ENCODE peak calls at places on chromosomes 2 and 18, in five cellular contexts. One of them, this sample, is unnamed.

GRCh38 chr2:191499874-191500565 is 177.9 kb upstream of the NABP1 start:
- DNase-seq in fibroblast of pulmonary artery: no peak
- DNase-seq in NT2/D1: no peak
- DNase-seq in tibial artery: no peak
- DNase-seq in left cardiac atrium: no peak
- DNase-seq in this sample: no peak

GRCh38 chr2:35538796-35539195 is 816.8 kb upstream of the CRIM1 start:
- DNase-seq in tibial artery: no peak
- DNase-seq in left cardiac atrium: no peak
- DNase-seq in fibroblast of pulmonary artery: no peak
- DNase-seq in NT2/D1: no peak
- DNase-seq in this sample: no peak

GRCh38 chr2:194819367-194819766 is 837.7 kb upstream of the SLC39A10 start:
- DNase-seq in fibroblast of pulmonary artery: peak
- DNase-seq in left cardiac atrium: no peak
- DNase-seq in NT2/D1: no peak
- DNase-seq in tibial artery: no peak
- DNase-seq in this sample: no peak

GRCh38 chr2:9153589-9153988 is 53.0 kb upstream of the ASAP2 start:
- DNase-seq in tibial artery: peak
- DNase-seq in fibroblast of pulmonary artery: no peak
- DNase-seq in left cardiac atrium: no peak
- DNase-seq in NT2/D1: no peak
- DNase-seq in this sample: peak

GRCh38 chr2:45960057-45960863 is 308.8 kb downstream of the PRKCE start:
- DNase-seq in fibroblast of pulmonary artery: no peak
- DNase-seq in left cardiac atrium: no peak
- DNase-seq in tibial artery: no peak
- DNase-seq in NT2/D1: no peak
- DNase-seq in this sample: no peak

GRCh38 chr2:46979611-46980010 is 64.0 kb upstream of the MCFD2 start:
- DNase-seq in NT2/D1: no peak
- DNase-seq in left cardiac atrium: no peak
- DNase-seq in tibial artery: no peak
- DNase-seq in fibroblast of pulmonary artery: no peak
- DNase-seq in this sample: no peak

GRCh38 chr2:2291500-2292260 is 39.4 kb downstream of the MYT1L start:
- DNase-seq in tibial artery: no peak
- DNase-seq in NT2/D1: peak
- DNase-seq in fibroblast of pulmonary artery: no peak
- DNase-seq in left cardiac atrium: no peak
- DNase-seq in this sample: no peak

GRCh38 chr2:160417745-160418397 is 75.7 kb downstream of the RBMS1 start:
- DNase-seq in left cardiac atrium: no peak
- DNase-seq in tibial artery: no peak
- DNase-seq in NT2/D1: peak
- DNase-seq in fibroblast of pulmonary artery: peak
- DNase-seq in this sample: peak

GRCh38 chr2:46010925-46011490 is 286.2 kb upstream of the EPAS1 start:
- DNase-seq in tibial artery: no peak
- DNase-seq in fibroblast of pulmonary artery: peak
- DNase-seq in NT2/D1: no peak
- DNase-seq in left cardiac atrium: no peak
- DNase-seq in this sample: peak

GRCh38 chr2:11314482-11314881 is 30.0 kb downstream of the ROCK2 start:
- DNase-seq in NT2/D1: no peak
- DNase-seq in fibroblast of pulmonary artery: no peak
- DNase-seq in left cardiac atrium: no peak
- DNase-seq in tibial artery: no peak
- DNase-seq in this sample: peak

GRCh38 chr2:163011035-163011434 is 172.5 kb upstream of the KCNH7 start:
- DNase-seq in tibial artery: no peak
- DNase-seq in NT2/D1: no peak
- DNase-seq in left cardiac atrium: no peak
- DNase-seq in fibroblast of pulmonary artery: no peak
- DNase-seq in this sample: no peak

GRCh38 chr18:61998957-61999356 is 106.2 kb upstream of the RNF152 start:
- DNase-seq in NT2/D1: no peak
- DNase-seq in tibial artery: no peak
- DNase-seq in left cardiac atrium: no peak
- DNase-seq in fibroblast of pulmonary artery: peak
- DNase-seq in this sample: peak

GRCh38 chr18:31973929-31974546 is 31.1 kb upstream of the TRAPPC8 start:
- DNase-seq in tibial artery: no peak
- DNase-seq in left cardiac atrium: no peak
- DNase-seq in fibroblast of pulmonary artery: no peak
- DNase-seq in NT2/D1: no peak
- DNase-seq in this sample: peak

GRCh38 chr2:204205082-204205481 is 268.5 kb downstream of the ICOS start:
- DNase-seq in fibroblast of pulmonary artery: no peak
- DNase-seq in tibial artery: no peak
- DNase-seq in left cardiac atrium: no peak
- DNase-seq in NT2/D1: no peak
- DNase-seq in this sample: no peak

GRCh38 chr18:45291616-45292612 is 323.4 kb upstream of the SLC14A2 start:
- DNase-seq in tibial artery: no peak
- DNase-seq in fibroblast of pulmonary artery: peak
- DNase-seq in NT2/D1: no peak
- DNase-seq in left cardiac atrium: no peak
- DNase-seq in this sample: peak

GRCh38 chr18:44036500-44036899 is 644.2 kb upstream of the SETBP1 start:
- DNase-seq in left cardiac atrium: peak
- DNase-seq in fibroblast of pulmonary artery: peak
- DNase-seq in tibial artery: no peak
- DNase-seq in NT2/D1: no peak
- DNase-seq in this sample: peak

GRCh38 chr18:52150050-52150449 is 189.9 kb upstream of the DCC start:
- DNase-seq in NT2/D1: no peak
- DNase-seq in fibroblast of pulmonary artery: no peak
- DNase-seq in tibial artery: no peak
- DNase-seq in left cardiac atrium: no peak
- DNase-seq in this sample: no peak

GRCh38 chr18:10368456-10369453 is 85.7 kb upstream of the APCDD1 start:
- DNase-seq in tibial artery: no peak
- DNase-seq in fibroblast of pulmonary artery: no peak
- DNase-seq in NT2/D1: no peak
- DNase-seq in left cardiac atrium: no peak
- DNase-seq in this sample: no peak

GRCh38 chr2:111702119-111702808 is 181.7 kb downstream of the ANAPC1 start:
- DNase-seq in tibial artery: no peak
- DNase-seq in left cardiac atrium: peak
- DNase-seq in fibroblast of pulmonary artery: peak
- DNase-seq in NT2/D1: no peak
- DNase-seq in this sample: peak

GRCh38 chr2:235546151-235546435 is 52.2 kb downstream of the AGAP1 start:
- DNase-seq in NT2/D1: no peak
- DNase-seq in fibroblast of pulmonary artery: no peak
- DNase-seq in left cardiac atrium: no peak
- DNase-seq in tibial artery: peak
- DNase-seq in this sample: no peak

GRCh38 chr2:11967946-11968465 is 221.6 kb downstream of the LPIN1 start:
- DNase-seq in left cardiac atrium: peak
- DNase-seq in NT2/D1: no peak
- DNase-seq in fibroblast of pulmonary artery: peak
- DNase-seq in tibial artery: no peak
- DNase-seq in this sample: peak